ENCODE peak calls at places on chromosomes 4 and X, in ten cellular contexts. One of them, this sample, is unnamed.

GRCh38 chrX:45806410-45807121 is 605.9 kb upstream of the DIPK2B start:
- DNase-seq in endothelial cell of umbilical vein: peak
- DNase-seq in fibroblast of mammary gland: peak
- DNase-seq in tibial nerve: no peak
- DNase-seq in left lung: no peak
- DNase-seq in lower leg skin: no peak
- DNase-seq in H9: no peak
- DNase-seq in pancreas: no peak
- DNase-seq in GM23338: no peak
- DNase-seq in prostate gland: no peak
- DNase-seq in this sample: peak

GRCh38 chr4:125125256-125125655 is 189.5 kb upstream of the FAT4 start:
- DNase-seq in endothelial cell of umbilical vein: peak
- DNase-seq in fibroblast of mammary gland: peak
- DNase-seq in tibial nerve: no peak
- DNase-seq in left lung: no peak
- DNase-seq in lower leg skin: no peak
- DNase-seq in H9: no peak
- DNase-seq in pancreas: no peak
- DNase-seq in GM23338: peak
- DNase-seq in prostate gland: no peak
- DNase-seq in this sample: no peak

GRCh38 chr4:47933798-47934197 is 19.4 kb upstream of the NFXL1 start:
- DNase-seq in endothelial cell of umbilical vein: peak
- DNase-seq in fibroblast of mammary gland: peak
- DNase-seq in tibial nerve: no peak
- DNase-seq in left lung: no peak
- DNase-seq in lower leg skin: no peak
- DNase-seq in H9: no peak
- DNase-seq in pancreas: no peak
- DNase-seq in GM23338: peak
- DNase-seq in prostate gland: no peak
- DNase-seq in this sample: no peak

GRCh38 chr4:69092190-69092589 is 4.1 kb upstream of the UGT2B7 start:
- DNase-seq in endothelial cell of umbilical vein: peak
- DNase-seq in fibroblast of mammary gland: peak
- DNase-seq in tibial nerve: no peak
- DNase-seq in left lung: no peak
- DNase-seq in lower leg skin: no peak
- DNase-seq in H9: no peak
- DNase-seq in pancreas: no peak
- DNase-seq in GM23338: no peak
- DNase-seq in prostate gland: no peak
- DNase-seq in this sample: no peak

GRCh38 chr4:26223160-26223559 is 97.7 kb upstream of the RBPJ start:
- DNase-seq in endothelial cell of umbilical vein: no peak
- DNase-seq in fibroblast of mammary gland: peak
- DNase-seq in tibial nerve: no peak
- DNase-seq in left lung: no peak
- DNase-seq in lower leg skin: no peak
- DNase-seq in H9: no peak
- DNase-seq in pancreas: no peak
- DNase-seq in GM23338: no peak
- DNase-seq in prostate gland: no peak
- DNase-seq in this sample: no peak

GRCh38 chrX:7147431-7147977 is at the start of gene STS:
- DNase-seq in endothelial cell of umbilical vein: peak
- DNase-seq in fibroblast of mammary gland: peak
- DNase-seq in tibial nerve: peak
- DNase-seq in left lung: peak
- DNase-seq in lower leg skin: peak
- DNase-seq in H9: peak
- DNase-seq in pancreas: peak
- DNase-seq in GM23338: peak
- DNase-seq in prostate gland: peak
- DNase-seq in this sample: peak

GRCh38 chr4:168480991-168481588 is 798 bp upstream of the DDX60L start:
- DNase-seq in endothelial cell of umbilical vein: peak
- DNase-seq in fibroblast of mammary gland: peak
- DNase-seq in tibial nerve: peak
- DNase-seq in left lung: no peak
- DNase-seq in lower leg skin: no peak
- DNase-seq in H9: no peak
- DNase-seq in pancreas: no peak
- DNase-seq in GM23338: no peak
- DNase-seq in prostate gland: peak
- DNase-seq in this sample: peak

GRCh38 chrX:151488677-151489076 is 74.8 kb upstream of the PASD1 start:
- DNase-seq in endothelial cell of umbilical vein: no peak
- DNase-seq in fibroblast of mammary gland: no peak
- DNase-seq in tibial nerve: no peak
- DNase-seq in left lung: no peak
- DNase-seq in lower leg skin: no peak
- DNase-seq in H9: peak
- DNase-seq in pancreas: no peak
- DNase-seq in GM23338: peak
- DNase-seq in prostate gland: no peak
- DNase-seq in this sample: peak

GRCh38 chrX:10387011-10387410 is 230.2 kb downstream of the CLCN4 start:
- DNase-seq in endothelial cell of umbilical vein: no peak
- DNase-seq in fibroblast of mammary gland: peak
- DNase-seq in tibial nerve: no peak
- DNase-seq in left lung: no peak
- DNase-seq in lower leg skin: no peak
- DNase-seq in H9: no peak
- DNase-seq in pancreas: no peak
- DNase-seq in GM23338: no peak
- DNase-seq in prostate gland: no peak
- DNase-seq in this sample: no peak

GRCh38 chr4:76256968-76257367 is 5.4 kb downstream of the FAM47E start:
- DNase-seq in endothelial cell of umbilical vein: no peak
- DNase-seq in fibroblast of mammary gland: no peak
- DNase-seq in tibial nerve: no peak
- DNase-seq in left lung: no peak
- DNase-seq in lower leg skin: no peak
- DNase-seq in H9: no peak
- DNase-seq in pancreas: no peak
- DNase-seq in GM23338: no peak
- DNase-seq in prostate gland: no peak
- DNase-seq in this sample: no peak

DNA sequence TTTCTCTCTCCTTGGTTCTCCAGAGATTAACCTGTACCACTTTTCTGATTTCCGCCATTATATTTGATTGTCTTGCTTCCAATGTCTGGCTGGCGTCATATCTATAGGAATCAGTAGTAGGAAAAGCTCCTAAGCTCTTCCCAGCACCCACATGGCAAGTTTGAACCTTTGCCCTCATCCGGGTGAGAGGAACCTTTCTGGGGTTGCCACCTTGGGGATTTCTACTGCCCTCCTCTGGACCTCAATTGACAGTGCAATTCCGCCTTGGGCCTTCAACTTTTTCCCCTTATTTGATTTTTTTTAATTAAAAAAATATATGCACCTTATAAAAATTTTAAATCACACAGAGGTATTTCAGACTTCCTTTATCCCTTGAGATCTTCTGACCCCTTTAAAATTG is 2.0 kb upstream of the CXorf66 start:
- DNase-seq in endothelial cell of umbilical vein: no peak
- DNase-seq in fibroblast of mammary gland: peak
- DNase-seq in tibial nerve: no peak
- DNase-seq in left lung: no peak
- DNase-seq in lower leg skin: no peak
- DNase-seq in H9: no peak
- DNase-seq in pancreas: no peak
- DNase-seq in GM23338: peak
- DNase-seq in prostate gland: no peak
- DNase-seq in this sample: no peak
- TF ChIP-seq CTCF in endothelial cell of umbilical vein: peak
- TF ChIP-seq CTCF in fibroblast of mammary gland: peak
- TF ChIP-seq CTCF in tibial nerve: no peak
- TF ChIP-seq CTCF in left lung: no peak
- TF ChIP-seq CTCF in lower leg skin: no peak
- TF ChIP-seq CTCF in H9: peak
- TF ChIP-seq CTCF in pancreas: no peak
- TF ChIP-seq CTCF in GM23338: peak
- TF ChIP-seq CTCF in prostate gland: no peak
- TF ChIP-seq CTCF in this sample: no peak

DNA sequence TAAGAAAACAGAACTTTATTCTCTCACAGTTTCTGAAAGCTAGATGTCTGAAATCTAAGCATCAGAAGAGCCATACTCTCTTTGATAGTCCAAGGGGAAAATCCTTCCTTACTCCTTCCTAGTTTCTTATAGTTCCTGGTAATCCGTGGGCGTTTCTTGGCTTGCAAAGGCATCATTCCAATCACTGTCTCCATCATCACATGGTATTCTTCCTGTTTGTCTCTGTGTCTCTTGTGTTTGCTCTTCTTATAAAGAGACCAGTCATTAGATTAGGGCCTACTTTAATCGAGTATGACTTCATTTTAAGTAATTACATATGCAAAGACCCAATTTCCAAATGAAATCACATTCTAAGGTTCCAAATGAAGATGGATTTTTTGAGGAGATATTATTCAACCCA is 118.9 kb upstream of the FSTL5 start:
- DNase-seq in endothelial cell of umbilical vein: no peak
- DNase-seq in fibroblast of mammary gland: no peak
- DNase-seq in tibial nerve: no peak
- DNase-seq in left lung: no peak
- DNase-seq in lower leg skin: no peak
- DNase-seq in H9: no peak
- DNase-seq in pancreas: no peak
- DNase-seq in GM23338: no peak
- DNase-seq in prostate gland: no peak
- DNase-seq in this sample: no peak
- TF ChIP-seq CTCF in endothelial cell of umbilical vein: no peak
- TF ChIP-seq CTCF in fibroblast of mammary gland: no peak
- TF ChIP-seq CTCF in tibial nerve: no peak
- TF ChIP-seq CTCF in left lung: no peak
- TF ChIP-seq CTCF in lower leg skin: no peak
- TF ChIP-seq CTCF in H9: no peak
- TF ChIP-seq CTCF in pancreas: no peak
- TF ChIP-seq CTCF in GM23338: no peak
- TF ChIP-seq CTCF in prostate gland: no peak
- TF ChIP-seq CTCF in this sample: no peak

DNA sequence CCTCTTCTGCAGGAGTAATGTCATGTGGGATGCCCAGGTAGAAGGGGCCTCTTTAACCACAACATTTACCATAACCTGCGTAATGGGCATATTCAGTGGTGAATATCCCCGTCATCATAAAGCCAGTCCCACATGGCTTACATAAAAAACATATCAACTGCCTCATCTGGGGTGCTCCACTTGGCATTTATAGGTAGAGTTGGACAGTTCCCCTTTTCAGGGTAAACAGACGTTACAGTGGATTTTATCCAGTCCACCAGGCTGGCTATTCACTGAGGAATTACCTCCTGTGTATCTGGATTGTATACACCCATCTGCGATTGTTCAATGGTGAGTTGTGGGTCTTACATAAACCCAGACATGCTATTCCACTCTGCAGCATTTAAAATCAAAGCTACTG is 70.7 kb upstream of the ANKRD17 start:
- DNase-seq in endothelial cell of umbilical vein: no peak
- DNase-seq in fibroblast of mammary gland: no peak
- DNase-seq in tibial nerve: no peak
- DNase-seq in left lung: no peak
- DNase-seq in lower leg skin: no peak
- DNase-seq in H9: no peak
- DNase-seq in pancreas: no peak
- DNase-seq in GM23338: no peak
- DNase-seq in prostate gland: no peak
- DNase-seq in this sample: no peak
- TF ChIP-seq CTCF in endothelial cell of umbilical vein: no peak
- TF ChIP-seq CTCF in fibroblast of mammary gland: no peak
- TF ChIP-seq CTCF in tibial nerve: no peak
- TF ChIP-seq CTCF in left lung: no peak
- TF ChIP-seq CTCF in lower leg skin: no peak
- TF ChIP-seq CTCF in H9: no peak
- TF ChIP-seq CTCF in pancreas: no peak
- TF ChIP-seq CTCF in GM23338: no peak
- TF ChIP-seq CTCF in prostate gland: no peak
- TF ChIP-seq CTCF in this sample: no peak

GRCh38 chr4:176150704-176151103 is 44.7 kb downstream of the SPATA4 start:
- DNase-seq in endothelial cell of umbilical vein: no peak
- DNase-seq in fibroblast of mammary gland: no peak
- DNase-seq in tibial nerve: no peak
- DNase-seq in left lung: no peak
- DNase-seq in lower leg skin: no peak
- DNase-seq in H9: no peak
- DNase-seq in pancreas: no peak
- DNase-seq in GM23338: no peak
- DNase-seq in prostate gland: no peak
- DNase-seq in this sample: no peak
- TF ChIP-seq CTCF in endothelial cell of umbilical vein: no peak
- TF ChIP-seq CTCF in fibroblast of mammary gland: no peak
- TF ChIP-seq CTCF in tibial nerve: no peak
- TF ChIP-seq CTCF in left lung: no peak
- TF ChIP-seq CTCF in lower leg skin: no peak
- TF ChIP-seq CTCF in H9: no peak
- TF ChIP-seq CTCF in pancreas: no peak
- TF ChIP-seq CTCF in GM23338: no peak
- TF ChIP-seq CTCF in prostate gland: no peak
- TF ChIP-seq CTCF in this sample: no peak

DNA sequence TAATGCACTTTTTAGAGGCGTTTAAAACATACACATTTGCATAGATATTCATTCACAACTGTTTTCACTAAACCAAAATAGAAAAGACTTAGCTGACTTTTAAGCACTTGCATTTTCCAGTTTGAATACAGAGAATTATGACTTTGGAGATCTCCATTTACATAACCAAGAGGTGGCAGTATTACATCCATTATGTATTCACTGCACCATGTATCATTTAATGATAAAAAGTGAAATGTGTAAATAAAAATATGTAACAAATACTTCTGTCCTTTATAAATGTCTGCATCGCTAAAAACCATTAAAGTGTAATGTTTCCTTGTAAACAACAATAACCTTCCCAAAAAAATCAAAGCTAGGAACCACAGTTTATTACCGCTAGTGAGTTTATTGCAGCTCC is 413.2 kb downstream of the FGF13 start:
- DNase-seq in endothelial cell of umbilical vein: no peak
- DNase-seq in fibroblast of mammary gland: no peak
- DNase-seq in tibial nerve: no peak
- DNase-seq in left lung: no peak
- DNase-seq in lower leg skin: no peak
- DNase-seq in H9: no peak
- DNase-seq in pancreas: no peak
- DNase-seq in GM23338: no peak
- DNase-seq in prostate gland: no peak
- DNase-seq in this sample: no peak
- TF ChIP-seq CTCF in endothelial cell of umbilical vein: no peak
- TF ChIP-seq CTCF in fibroblast of mammary gland: no peak
- TF ChIP-seq CTCF in tibial nerve: no peak
- TF ChIP-seq CTCF in left lung: no peak
- TF ChIP-seq CTCF in lower leg skin: no peak
- TF ChIP-seq CTCF in H9: no peak
- TF ChIP-seq CTCF in pancreas: no peak
- TF ChIP-seq CTCF in GM23338: no peak
- TF ChIP-seq CTCF in prostate gland: no peak
- TF ChIP-seq CTCF in this sample: no peak

DNA sequence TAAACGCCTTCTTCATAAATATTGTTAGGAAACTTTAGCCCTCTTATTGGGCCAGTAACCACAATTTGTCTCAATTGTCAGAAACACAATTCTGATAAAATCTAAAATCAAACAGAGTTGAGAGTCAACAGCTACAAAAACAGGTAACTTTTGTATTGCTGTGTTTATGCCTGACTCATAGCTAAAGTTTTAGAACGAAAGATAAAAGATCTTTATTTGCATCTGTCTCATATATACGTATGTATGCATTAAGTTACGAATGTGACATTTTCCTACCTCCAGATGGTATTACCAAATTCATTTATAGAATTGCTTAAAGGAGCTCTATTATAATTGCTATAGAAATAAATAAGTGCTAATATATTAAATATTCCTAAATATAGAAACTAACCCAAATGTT is 887.9 kb upstream of the NDST4 start:
- DNase-seq in endothelial cell of umbilical vein: no peak
- DNase-seq in fibroblast of mammary gland: no peak
- DNase-seq in tibial nerve: no peak
- DNase-seq in left lung: no peak
- DNase-seq in lower leg skin: no peak
- DNase-seq in H9: no peak
- DNase-seq in pancreas: no peak
- DNase-seq in GM23338: no peak
- DNase-seq in prostate gland: no peak
- DNase-seq in this sample: no peak
- TF ChIP-seq CTCF in endothelial cell of umbilical vein: no peak
- TF ChIP-seq CTCF in fibroblast of mammary gland: no peak
- TF ChIP-seq CTCF in tibial nerve: no peak
- TF ChIP-seq CTCF in left lung: no peak
- TF ChIP-seq CTCF in lower leg skin: no peak
- TF ChIP-seq CTCF in H9: no peak
- TF ChIP-seq CTCF in pancreas: no peak
- TF ChIP-seq CTCF in GM23338: no peak
- TF ChIP-seq CTCF in prostate gland: no peak
- TF ChIP-seq CTCF in this sample: no peak

This sample was measured in activated CD8-positive, alpha-beta T cell treated with anti-CD3 and anti-CD28 coated beads for 36 hours.